ENCODE peak calls at places on chromosomes 6 and 20, in five cellular contexts. M is AG04449, D is endothelial cell, Y is pancreas, R is osteocyte. K is an unnamed sample.

GRCh38 chr6:94478178-94479140 is 1059.1 kb upstream of the EPHA7 start:
- DNase-seq in M (no peak), D (no peak), Y (no peak), R (no peak), K (no peak)

GRCh38 chr6:111866857-111867256 is 6.4 kb downstream of the FYN start:
- DNase-seq in M (no peak), D (no peak), Y (no peak), R (no peak), K (no peak)

GRCh38 chr6:98716341-98716740 is 118.0 kb upstream of the POU3F2 start:
- DNase-seq in M (no peak), D (peak), Y (no peak), R (no peak), K (no peak)

GRCh38 chr6:111427341-111428116 is 55.5 kb downstream of the REV3L start:
- DNase-seq in M (peak), D (no peak), Y (no peak), R (no peak), K (no peak)

GRCh38 chr20:63896136-63896890 is 1.4 kb downstream of the DNAJC5 start:
- DNase-seq in M (no peak), D (no peak), Y (peak), R (no peak), K (no peak)

GRCh38 chr20:23255658-23256385 is 94.8 kb upstream of the NXT1 start:
- DNase-seq in M (no peak), D (no peak), Y (no peak), R (peak), K (no peak)

GRCh38 chr6:134795001-134795400 is 154.9 kb downstream of the ALDH8A1 start:
- DNase-seq in M (no peak), D (no peak), Y (no peak), R (no peak), K (no peak)

GRCh38 chr20:48523191-48523757 is 304.5 kb downstream of the PREX1 start:
- DNase-seq in M (no peak), D (peak), Y (no peak), R (no peak), K (no peak)

GRCh38 chr6:77136086-77136485 is 327.2 kb downstream of the HTR1B start:
- DNase-seq in M (no peak), D (no peak), Y (no peak), R (no peak), K (no peak)

GRCh38 chr6:11711644-11711993 is 67.0 kb downstream of the ADTRP start:
- DNase-seq in M (no peak), D (no peak), Y (no peak), R (peak), K (no peak)

GRCh38 chr6:24493945-24494725 is 634 bp upstream of the ALDH5A1 start:
- DNase-seq in M (no peak), D (no peak), Y (no peak), R (no peak), K (no peak)

GRCh38 chr6:137904822-137905617 is 38.0 kb downstream of the TNFAIP3 start:
- DNase-seq in M (no peak), D (no peak), Y (peak), R (no peak), K (no peak)

GRCh38 chr6:34897130-34897529 is 8.1 kb downstream of the ANKS1A start:
- DNase-seq in M (no peak), D (no peak), Y (no peak), R (no peak), K (no peak)

GRCh38 chr20:18032977-18033892 is 24.5 kb downstream of the OVOL2 start:
- DNase-seq in M (no peak), D (no peak), Y (no peak), R (no peak), K (no peak)
- TF ChIP-seq CTCF in M (no peak), D (peak), Y (no peak), R (no peak), K (peak)

DNA sequence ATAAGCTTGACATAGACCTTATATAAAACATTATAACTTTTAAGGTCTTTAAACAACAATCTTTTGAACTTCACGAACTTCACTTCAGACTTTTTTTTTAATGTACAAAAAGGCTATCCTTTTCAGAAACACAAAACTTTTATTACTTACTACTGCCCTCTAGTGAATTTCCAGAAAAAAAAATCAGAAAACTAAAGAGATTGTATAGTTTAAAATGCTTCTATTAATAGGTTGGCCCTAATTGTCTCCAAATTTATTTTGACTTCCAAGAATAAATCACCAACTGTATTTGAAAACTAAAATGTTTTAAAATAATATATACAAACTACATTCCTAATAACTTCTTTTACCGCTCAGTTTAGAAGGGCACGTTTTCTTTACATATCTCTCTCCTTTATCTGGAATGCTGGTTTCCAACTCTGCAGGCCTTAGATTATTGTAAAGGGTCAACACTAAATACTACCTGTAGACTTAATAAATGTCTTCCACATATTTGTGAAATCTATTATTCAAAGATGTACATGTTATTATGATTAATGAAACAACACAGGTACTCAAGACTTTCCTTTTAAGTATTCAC is 66.8 kb downstream of the LMBRD1 start:
- DNase-seq in M (no peak), D (no peak), Y (no peak), R (no peak), K (no peak)
- TF ChIP-seq CTCF in M (no peak), D (peak), Y (peak), R (peak), K (peak)

GRCh38 chr6:105567140-105567539 is 164.3 kb upstream of the PREP start:
- DNase-seq in M (no peak), D (no peak), Y (no peak), R (no peak), K (no peak)

GRCh38 chr6:105569706-105570105 is 166.8 kb upstream of the PREP start:
- DNase-seq in M (no peak), D (no peak), Y (no peak), R (no peak), K (no peak)

GRCh38 chr6:105568121-105568520 is 165.2 kb upstream of the PREP start:
- DNase-seq in M (no peak), D (no peak), Y (no peak), R (no peak), K (no peak)

GRCh38 chr6:105566503-105566902 is 163.6 kb upstream of the PREP start:
- DNase-seq in M (no peak), D (no peak), Y (no peak), R (no peak), K (no peak)

GRCh38 chr6:105568751-105569150 is 165.9 kb upstream of the PREP start:
- DNase-seq in M (no peak), D (no peak), Y (no peak), R (no peak), K (no peak)
- TF ChIP-seq CTCF in M (no peak), D (no peak), Y (no peak), R (no peak), K (no peak)

DNA sequence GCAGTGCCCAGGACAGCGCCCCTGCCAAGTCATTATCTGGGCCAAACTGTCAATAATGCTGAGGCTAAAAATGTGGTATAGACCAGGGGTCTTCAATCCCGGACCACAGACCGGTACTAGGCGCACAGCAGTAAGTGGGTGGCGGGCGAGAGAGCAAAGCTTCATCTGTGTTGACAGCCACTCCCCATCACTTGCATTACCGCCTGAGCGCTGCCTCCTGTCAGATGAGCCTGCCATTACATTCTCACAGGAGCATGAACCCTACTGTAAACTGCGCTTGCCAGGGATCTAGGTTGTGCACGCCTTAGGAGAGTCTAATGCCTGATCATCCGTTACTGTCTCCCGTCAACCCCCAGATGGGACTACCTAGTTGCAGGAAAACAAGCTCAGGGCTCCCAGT is 91.0 kb downstream of the NFATC2 start:
- DNase-seq in M (no peak), D (no peak), Y (no peak), R (no peak), K (no peak)
- TF ChIP-seq CTCF in M (no peak), D (no peak), Y (no peak), R (no peak), K (no peak)

GRCh38 chr6:83511901-83512681 is at the start of gene PRSS35:
- DNase-seq in M (no peak), D (peak), Y (peak), R (peak), K (peak)
- TF ChIP-seq CTCF in M (peak), D (peak), Y (peak), R (peak), K (peak)

DNA sequence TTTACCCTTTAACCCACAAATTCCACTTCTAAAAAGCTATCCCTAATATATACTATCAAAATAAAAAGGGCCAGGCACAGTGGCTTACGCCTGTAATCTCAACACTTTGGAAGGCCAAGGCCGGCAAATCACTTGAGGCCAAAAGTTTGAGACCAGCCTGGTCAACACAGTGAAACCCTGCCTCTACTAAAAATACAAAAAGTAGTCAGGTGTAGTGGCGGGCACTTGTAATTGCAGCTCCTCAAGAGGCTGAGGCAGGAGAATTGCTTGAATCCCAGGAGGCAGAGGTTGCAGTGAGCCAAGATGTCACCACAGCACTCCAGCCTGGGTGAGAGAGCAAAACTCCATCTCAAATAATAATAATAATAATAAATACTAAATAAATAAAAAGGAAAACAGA is 82.5 kb downstream of the TRIM27 start:
- DNase-seq in M (no peak), D (no peak), Y (no peak), R (no peak), K (no peak)
- TF ChIP-seq CTCF in M (no peak), D (peak), Y (no peak), R (no peak), K (peak)

GRCh38 chr6:129733290-129733689 is 23.3 kb upstream of the ARHGAP18 start:
- DNase-seq in M (no peak), D (no peak), Y (no peak), R (no peak), K (no peak)
- TF ChIP-seq CTCF in M (no peak), D (no peak), Y (no peak), R (no peak), K (no peak)

GRCh38 chr6:117346142-117346930 is 79.4 kb downstream of the ROS1 start:
- DNase-seq in M (no peak), D (no peak), Y (no peak), R (no peak), K (no peak)
- TF ChIP-seq CTCF in M (no peak), D (peak), Y (peak), R (peak), K (peak)